ENCODE peak calls at places on chromosomes 7 and 10, in nine cellular contexts. A is neuronal stem cell, Q is A673, C is IMR-90, Z is lower lobe of right lung, D is left ventricle myocardium inferior, F is hepatocyte, U is Panc1, E is WERI-Rb-1. W is an unnamed sample.
A peak's percentile ranks its signal among the peaks of the same experiment; 100 is the strongest.

GRCh38 chr10:128902031-128902710 is 564.9 kb upstream of the MGMT start:
- DNase-seq in E (no peak), Z (no peak), Q (no peak), D (no peak), A (no peak), C (no peak), F (no peak), U (no peak), W (no peak)

GRCh38 chr10:36388162-36388561 is 737.2 kb upstream of the ANKRD30A start:
- DNase-seq in D (no peak), F (no peak), Z (no peak), Q (no peak), E (no peak), A (no peak), C (peak; percentile 17), U (no peak), W (no peak)

GRCh38 chr7:101412976-101413375 is 50.3 kb downstream of the COL26A1 start:
- DNase-seq in Z (no peak), Q (no peak), F (no peak), C (no peak), U (no peak), A (no peak), E (no peak), D (no peak), W (no peak)

GRCh38 chr10:61400524-61400923 is 52.7 kb downstream of the TMEM26 start:
- DNase-seq in F (no peak), C (no peak), Q (no peak), D (no peak), E (no peak), A (no peak), U (no peak), Z (no peak), W (no peak)

GRCh38 chr10:11462071-11462470 is 149.4 kb downstream of the USP6NL start:
- DNase-seq in U (no peak), A (no peak), E (no peak), Q (no peak), D (no peak), Z (no peak), C (no peak), F (no peak), W (no peak)

GRCh38 chr10:70807566-70807965 is 8.2 kb upstream of the SGPL1 start:
- DNase-seq in F (no peak), Q (no peak), E (no peak), U (no peak), C (no peak), A (no peak), D (no peak), Z (no peak), W (no peak)

GRCh38 chr7:111460695-111461094 is 101.6 kb downstream of the IMMP2L start:
- DNase-seq in E (no peak), D (no peak), F (no peak), C (no peak), Q (no peak), U (no peak), A (no peak), Z (no peak), W (no peak)

GRCh38 chr7:133807610-133808543 is 319.3 kb upstream of the LRGUK start:
- DNase-seq in A (no peak), U (no peak), Z (no peak), D (no peak), F (no peak), C (no peak), E (no peak), Q (no peak), W (no peak)

GRCh38 chr10:122331615-122332446 is 42.7 kb upstream of the PLEKHA1 start:
- DNase-seq in F (no peak), U (no peak), Q (no peak), A (no peak), D (no peak), C (no peak), E (no peak), Z (no peak), W (peak; percentile 90)

GRCh38 chr7:91915401-91916067 is 25.1 kb upstream of the AKAP9 start:
- DNase-seq in E (no peak), C (peak; percentile 36), A (no peak), Q (no peak), D (no peak), F (no peak), U (no peak), Z (no peak), W (no peak)

GRCh38 chr10:69328346-69328687 is 50.0 kb downstream of the HK1 start:
- DNase-seq in C (no peak), E (no peak), D (no peak), U (no peak), Z (no peak), F (no peak), A (no peak), Q (no peak), W (no peak)

GRCh38 chr7:96962221-96962620 is 43.1 kb upstream of the DLX6 start:
- DNase-seq in D (no peak), F (no peak), Z (no peak), U (no peak), E (no peak), Q (no peak), A (no peak), C (no peak), W (no peak)

GRCh38 chr10:921471-922414 is 9.8 kb downstream of the LARP4B start:
- DNase-seq in A (no peak), C (peak; percentile 72), Z (no peak), U (no peak), Q (no peak), F (no peak), E (no peak), D (no peak), W (no peak)

GRCh38 chr10:48523820-48524758 is 80.8 kb downstream of the ARHGAP22 start:
- DNase-seq in Q (peak; percentile 11), A (peak; percentile 31), C (no peak), D (no peak), F (peak; percentile 23), Z (no peak), U (no peak), E (peak; percentile 56), W (no peak)

GRCh38 chr10:42961156-42961589 is 115.7 kb upstream of the RET start:
- DNase-seq in A (no peak), D (peak; percentile 42), Q (no peak), F (no peak), C (no peak), E (no peak), Z (peak; percentile 17), U (no peak), W (no peak)

GRCh38 chr7:100629117-100629711 is 12.1 kb downstream of the TFR2 start:
- DNase-seq in E (peak; percentile 64), A (no peak), Z (no peak), D (no peak), U (no peak), C (no peak), F (no peak), Q (peak; percentile 48), W (no peak)

GRCh38 chr10:35058134-35058533 is 32.0 kb downstream of the CUL2 start:
- DNase-seq in F (no peak), C (peak; percentile 94), U (no peak), D (no peak), Z (no peak), Q (peak; percentile 84), A (no peak), E (no peak), W (peak; percentile 91)

GRCh38 chr7:128074736-128075135 is 43.5 kb upstream of the LRRC4 start:
- DNase-seq in E (no peak), Q (no peak), U (no peak), F (no peak), C (no peak), A (no peak), D (no peak), Z (no peak), W (no peak)

DNA sequence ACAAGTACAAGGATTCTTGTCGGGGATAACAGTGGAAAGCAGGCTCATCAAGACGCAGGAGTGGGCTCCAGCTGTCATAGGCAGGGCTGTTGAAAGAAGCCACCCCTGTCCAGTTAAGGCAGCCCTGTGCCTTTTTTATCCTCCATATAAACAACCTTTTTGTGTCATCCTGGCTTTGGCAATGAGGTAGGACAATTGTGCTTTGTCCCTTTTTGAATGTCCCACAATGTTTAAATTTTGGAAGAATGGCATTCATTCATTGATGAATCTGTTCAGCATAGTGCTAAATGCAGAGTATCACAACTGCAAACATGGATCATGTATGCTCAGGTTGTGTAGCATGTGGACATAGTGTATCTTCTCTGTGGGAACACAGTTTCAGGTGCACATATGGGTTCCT is 66.7 kb downstream of the UBE3C start:
- DNase-seq in C (no peak), E (no peak), A (no peak), U (no peak), F (no peak), Q (no peak), Z (no peak), D (no peak), W (no peak)
- H3K36me3 ChIP-seq in C (peaks cover 19% of the 10 kb centered on the region), E (peaks cover 40% of the 10 kb centered on the region), A (peaks cover 84% of the 10 kb centered on the region), U (peaks cover 24% of the 10 kb centered on the region), F (no peaks in the 10 kb centered on the region), Q (peaks cover 55% of the 10 kb centered on the region), Z (peaks cover 67% of the 10 kb centered on the region), D (peaks cover 83% of the 10 kb centered on the region), W (no peaks in the 10 kb centered on the region)

GRCh38 chr7:21454906-21455305 is 27.0 kb downstream of the SP4 start:
- DNase-seq in Q (no peak), E (no peak), Z (no peak), C (no peak), U (no peak), D (no peak), A (no peak), F (no peak), W (no peak)
- H3K4me3 ChIP-seq in Q (no peak overlapping the region), E (no peak overlapping the region), Z (no peak overlapping the region), C (no peak overlapping the region), U (no peak overlapping the region), D (no peak overlapping the region), A (no peak overlapping the region), F (no peak overlapping the region), W (no peak overlapping the region)

DNA sequence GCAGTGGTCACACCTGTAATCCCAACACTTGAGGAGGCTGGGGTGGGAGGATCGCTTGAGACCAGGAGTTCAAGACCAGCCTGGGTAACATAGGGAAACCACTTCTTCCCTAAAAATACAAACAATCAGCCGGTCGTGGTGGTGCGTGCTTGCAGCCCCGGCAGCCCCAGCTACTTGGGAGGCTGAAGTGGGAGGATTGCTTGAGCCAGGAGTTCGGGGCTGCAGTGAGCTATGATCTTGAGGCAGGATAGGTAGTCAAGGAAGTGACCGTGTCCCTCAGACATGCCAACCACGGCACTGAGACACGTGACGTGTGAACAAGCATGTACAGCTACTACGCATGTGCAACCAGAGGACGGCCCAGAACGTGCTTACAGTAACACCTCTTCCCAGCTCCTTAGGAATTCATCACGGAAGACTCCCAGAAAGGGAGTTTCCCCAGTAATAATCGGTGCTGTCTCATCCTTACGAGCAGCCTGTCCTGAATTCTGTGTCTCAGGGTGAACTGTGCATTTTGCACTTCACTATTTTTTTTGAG is 5.3 kb downstream of the GUSB start:
- DNase-seq in A (no peak), C (no peak), D (no peak), E (no peak), Q (no peak), F (no peak), U (no peak), Z (peak; percentile 36), W (no peak)
- H3K36me3 ChIP-seq in A (peaks cover 77% of the 10 kb centered on the region), C (peaks cover 39% of the 10 kb centered on the region), D (peaks cover 78% of the 10 kb centered on the region), E (peaks cover 86% of the 10 kb centered on the region), Q (peaks cover 55% of the 10 kb centered on the region), F (no peaks in the 10 kb centered on the region), U (no peaks in the 10 kb centered on the region), Z (peaks cover 72% of the 10 kb centered on the region), W (peaks cover 3% of the 10 kb centered on the region)

DNA sequence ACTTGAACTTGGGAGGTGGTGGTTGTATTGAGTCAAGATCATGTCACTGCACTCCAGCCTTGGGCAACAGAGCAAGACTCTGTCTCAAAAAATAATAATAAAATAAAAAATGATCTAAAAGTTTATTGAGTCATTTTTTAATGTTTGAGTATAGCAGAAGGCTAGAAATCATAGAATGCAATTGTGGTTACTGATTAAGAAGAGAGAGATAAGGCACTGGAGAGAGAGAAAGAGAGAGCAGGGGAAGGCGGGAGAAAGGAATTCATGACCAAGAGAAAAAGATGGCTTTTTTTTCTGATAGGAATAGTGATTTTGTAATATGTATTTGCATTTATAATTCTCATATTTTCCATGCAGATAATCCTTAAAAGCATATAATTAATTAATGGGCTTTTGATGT is 76.0 kb downstream of the CHN2 start:
- DNase-seq in F (no peak), Q (no peak), Z (no peak), D (no peak), A (no peak), U (no peak), C (no peak), E (no peak), W (no peak)
- H3K4me3 ChIP-seq in F (no peak overlapping the region), Q (no peak overlapping the region), Z (no peak overlapping the region), D (no peak overlapping the region), A (no peak overlapping the region), U (no peak overlapping the region), C (no peak overlapping the region), E (no peak overlapping the region), W (no peak overlapping the region)